ENCODE peak calls at places on chromosomes 16 and 17, in eight cellular contexts. One of them, this sample, is unnamed.

GRCh38 chr16:68848786-68849185 is 5.5 kb downstream of the TANGO6 start:
- DNase-seq in right lobe of liver: no peak
- DNase-seq in adrenal gland: no peak
- DNase-seq in effector memory CD4-positive, alpha-beta T cell: no peak
- DNase-seq in naive thymus-derived CD4-positive, alpha-beta T cell: no peak
- DNase-seq in upper lobe of left lung: no peak
- DNase-seq in astrocyte: no peak
- DNase-seq in MM.1S: no peak
- DNase-seq in this sample: no peak

GRCh38 chr16:50269769-50270509 is 3.6 kb downstream of the ADCY7 start:
- DNase-seq in effector memory CD4-positive, alpha-beta T cell: no peak
- DNase-seq in naive thymus-derived CD4-positive, alpha-beta T cell: no peak
- DNase-seq in adrenal gland: no peak
- DNase-seq in MM.1S: no peak
- DNase-seq in astrocyte: no peak
- DNase-seq in right lobe of liver: peak; percentile 43
- DNase-seq in upper lobe of left lung: no peak
- DNase-seq in this sample: no peak

GRCh38 chr17:64051153-64051552 is 30.7 kb upstream of the ICAM2 start:
- DNase-seq in upper lobe of left lung: no peak
- DNase-seq in astrocyte: no peak
- DNase-seq in adrenal gland: no peak
- DNase-seq in MM.1S: no peak
- DNase-seq in effector memory CD4-positive, alpha-beta T cell: no peak
- DNase-seq in naive thymus-derived CD4-positive, alpha-beta T cell: peak; percentile 86
- DNase-seq in right lobe of liver: no peak
- DNase-seq in this sample: peak; percentile 10

GRCh38 chr17:9907131-9907530 is 2.1 kb upstream of the RCVRN start:
- DNase-seq in astrocyte: no peak
- DNase-seq in adrenal gland: no peak
- DNase-seq in upper lobe of left lung: no peak
- DNase-seq in right lobe of liver: no peak
- DNase-seq in effector memory CD4-positive, alpha-beta T cell: no peak
- DNase-seq in MM.1S: no peak
- DNase-seq in naive thymus-derived CD4-positive, alpha-beta T cell: no peak
- DNase-seq in this sample: no peak

GRCh38 chr17:21190078-21190477 is 23.9 kb downstream of the TMEM11 start:
- DNase-seq in astrocyte: no peak
- DNase-seq in MM.1S: no peak
- DNase-seq in right lobe of liver: no peak
- DNase-seq in effector memory CD4-positive, alpha-beta T cell: no peak
- DNase-seq in upper lobe of left lung: no peak
- DNase-seq in adrenal gland: no peak
- DNase-seq in naive thymus-derived CD4-positive, alpha-beta T cell: no peak
- DNase-seq in this sample: no peak

GRCh38 chr17:74773871-74774286 is 2.3 kb downstream of the NAT9 start:
- DNase-seq in MM.1S: no peak
- DNase-seq in adrenal gland: peak; percentile 65
- DNase-seq in effector memory CD4-positive, alpha-beta T cell: no peak
- DNase-seq in naive thymus-derived CD4-positive, alpha-beta T cell: no peak
- DNase-seq in right lobe of liver: no peak
- DNase-seq in upper lobe of left lung: no peak
- DNase-seq in astrocyte: peak; percentile 53
- DNase-seq in this sample: no peak

GRCh38 chr17:61832463-61832862 is 30.9 kb downstream of the BRIP1 start:
- DNase-seq in MM.1S: no peak
- DNase-seq in effector memory CD4-positive, alpha-beta T cell: no peak
- DNase-seq in astrocyte: no peak
- DNase-seq in upper lobe of left lung: no peak
- DNase-seq in naive thymus-derived CD4-positive, alpha-beta T cell: no peak
- DNase-seq in adrenal gland: no peak
- DNase-seq in right lobe of liver: no peak
- DNase-seq in this sample: no peak

GRCh38 chr17:74757502-74757901 is 9.1 kb downstream of the NHERF1 start:
- DNase-seq in astrocyte: no peak
- DNase-seq in naive thymus-derived CD4-positive, alpha-beta T cell: no peak
- DNase-seq in MM.1S: no peak
- DNase-seq in upper lobe of left lung: no peak
- DNase-seq in right lobe of liver: no peak
- DNase-seq in adrenal gland: no peak
- DNase-seq in effector memory CD4-positive, alpha-beta T cell: no peak
- DNase-seq in this sample: no peak

GRCh38 chr16:12329246-12329995 is 352.9 kb downstream of the SNX29 start:
- DNase-seq in right lobe of liver: no peak
- DNase-seq in effector memory CD4-positive, alpha-beta T cell: no peak
- DNase-seq in MM.1S: no peak
- DNase-seq in adrenal gland: no peak
- DNase-seq in naive thymus-derived CD4-positive, alpha-beta T cell: no peak
- DNase-seq in upper lobe of left lung: no peak
- DNase-seq in astrocyte: no peak
- DNase-seq in this sample: no peak

GRCh38 chr16:19823322-19823721 is 61.3 kb downstream of the GPRC5B start:
- DNase-seq in astrocyte: no peak
- DNase-seq in effector memory CD4-positive, alpha-beta T cell: no peak
- DNase-seq in right lobe of liver: no peak
- DNase-seq in naive thymus-derived CD4-positive, alpha-beta T cell: no peak
- DNase-seq in upper lobe of left lung: no peak
- DNase-seq in MM.1S: no peak
- DNase-seq in adrenal gland: no peak
- DNase-seq in this sample: no peak

GRCh38 chr16:65120811-65121721 is 797 bp downstream of the CDH11 start:
- DNase-seq in upper lobe of left lung: peak; percentile 84
- DNase-seq in astrocyte: peak; percentile 39
- DNase-seq in adrenal gland: peak; percentile 11
- DNase-seq in naive thymus-derived CD4-positive, alpha-beta T cell: no peak
- DNase-seq in effector memory CD4-positive, alpha-beta T cell: no peak
- DNase-seq in right lobe of liver: no peak
- DNase-seq in MM.1S: no peak
- DNase-seq in this sample: no peak

GRCh38 chr17:73722163-73722562 is 77.9 kb upstream of the SDK2 start:
- DNase-seq in effector memory CD4-positive, alpha-beta T cell: no peak
- DNase-seq in MM.1S: no peak
- DNase-seq in upper lobe of left lung: no peak
- DNase-seq in naive thymus-derived CD4-positive, alpha-beta T cell: peak; percentile 86
- DNase-seq in right lobe of liver: no peak
- DNase-seq in astrocyte: no peak
- DNase-seq in adrenal gland: no peak
- DNase-seq in this sample: peak; percentile 78

GRCh38 chr16:760065-760464 is 469 bp upstream of the MSLN start:
- DNase-seq in naive thymus-derived CD4-positive, alpha-beta T cell: no peak
- DNase-seq in effector memory CD4-positive, alpha-beta T cell: no peak
- DNase-seq in astrocyte: no peak
- DNase-seq in upper lobe of left lung: peak; percentile 78
- DNase-seq in adrenal gland: no peak
- DNase-seq in MM.1S: no peak
- DNase-seq in right lobe of liver: peak; percentile 49
- DNase-seq in this sample: no peak

GRCh38 chr16:762049-762513 is 1.5 kb downstream of the MSLN start:
- DNase-seq in adrenal gland: no peak
- DNase-seq in MM.1S: no peak
- DNase-seq in astrocyte: no peak
- DNase-seq in naive thymus-derived CD4-positive, alpha-beta T cell: no peak
- DNase-seq in effector memory CD4-positive, alpha-beta T cell: no peak
- DNase-seq in upper lobe of left lung: peak; percentile 76
- DNase-seq in right lobe of liver: no peak
- DNase-seq in this sample: no peak

GRCh38 chr16:760498-761343 is at the start of gene MSLN:
- DNase-seq in naive thymus-derived CD4-positive, alpha-beta T cell: no peak
- DNase-seq in MM.1S: no peak
- DNase-seq in upper lobe of left lung: peak; percentile 85
- DNase-seq in adrenal gland: no peak
- DNase-seq in right lobe of liver: no peak
- DNase-seq in astrocyte: peak; percentile 21
- DNase-seq in effector memory CD4-positive, alpha-beta T cell: no peak
- DNase-seq in this sample: no peak

GRCh38 chr16:761580-761979 is 1.0 kb downstream of the MSLN start:
- DNase-seq in astrocyte: no peak
- DNase-seq in adrenal gland: no peak
- DNase-seq in effector memory CD4-positive, alpha-beta T cell: no peak
- DNase-seq in right lobe of liver: no peak
- DNase-seq in MM.1S: no peak
- DNase-seq in naive thymus-derived CD4-positive, alpha-beta T cell: no peak
- DNase-seq in upper lobe of left lung: peak; percentile 61
- DNase-seq in this sample: no peak

GRCh38 chr16:759110-759910 is 1.2 kb upstream of the MSLN start:
- DNase-seq in effector memory CD4-positive, alpha-beta T cell: no peak
- DNase-seq in astrocyte: no peak
- DNase-seq in MM.1S: no peak
- DNase-seq in upper lobe of left lung: no peak
- DNase-seq in adrenal gland: no peak
- DNase-seq in right lobe of liver: peak; percentile 49
- DNase-seq in naive thymus-derived CD4-positive, alpha-beta T cell: no peak
- DNase-seq in this sample: no peak
- H3K4me1 ChIP-seq in effector memory CD4-positive, alpha-beta T cell: no peaks in the 10 kb centered on the region
- H3K4me1 ChIP-seq in astrocyte: peaks cover 7% of the 10 kb centered on the region
- H3K4me1 ChIP-seq in MM.1S: no peaks in the 10 kb centered on the region
- H3K4me1 ChIP-seq in upper lobe of left lung: peaks cover 12% of the 10 kb centered on the region
- H3K4me1 ChIP-seq in adrenal gland: no peaks in the 10 kb centered on the region
- H3K4me1 ChIP-seq in right lobe of liver: no peaks in the 10 kb centered on the region
- H3K4me1 ChIP-seq in naive thymus-derived CD4-positive, alpha-beta T cell: no peaks in the 10 kb centered on the region
- H3K4me1 ChIP-seq in this sample: no peaks in the 10 kb centered on the region

DNA sequence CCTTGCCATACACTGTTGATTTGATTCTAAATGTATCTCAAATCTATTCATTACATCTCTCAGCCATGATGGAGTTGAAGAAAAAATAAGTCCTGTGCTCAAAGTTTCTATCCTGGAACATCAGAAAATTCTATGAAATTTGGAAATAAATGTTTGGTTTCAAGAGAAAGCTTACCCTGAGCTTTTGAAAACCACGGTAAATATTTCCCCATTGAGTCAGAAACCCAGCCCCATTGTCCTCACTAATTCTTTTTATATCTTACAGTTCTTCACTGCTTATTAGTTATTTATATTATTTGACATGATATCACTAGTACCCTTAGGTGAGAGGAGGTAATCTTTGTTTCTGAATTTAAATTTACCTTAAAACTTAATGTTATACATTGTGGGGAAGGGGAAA is 128.5 kb downstream of the MRTFB start:
- DNase-seq in naive thymus-derived CD4-positive, alpha-beta T cell: no peak
- DNase-seq in upper lobe of left lung: no peak
- DNase-seq in effector memory CD4-positive, alpha-beta T cell: no peak
- DNase-seq in MM.1S: no peak
- DNase-seq in astrocyte: peak; percentile 40
- DNase-seq in adrenal gland: no peak
- DNase-seq in right lobe of liver: no peak
- DNase-seq in this sample: no peak
- H3K36me3 ChIP-seq in naive thymus-derived CD4-positive, alpha-beta T cell: no peaks in the 10 kb centered on the region
- H3K36me3 ChIP-seq in upper lobe of left lung: no peaks in the 10 kb centered on the region
- H3K36me3 ChIP-seq in effector memory CD4-positive, alpha-beta T cell: peaks cover 3% of the 10 kb centered on the region
- H3K36me3 ChIP-seq in MM.1S: no peaks in the 10 kb centered on the region
- H3K36me3 ChIP-seq in astrocyte: no peaks in the 10 kb centered on the region
- H3K36me3 ChIP-seq in adrenal gland: no peaks in the 10 kb centered on the region
- H3K36me3 ChIP-seq in right lobe of liver: no peaks in the 10 kb centered on the region
- H3K36me3 ChIP-seq in this sample: no peaks in the 10 kb centered on the region

DNA sequence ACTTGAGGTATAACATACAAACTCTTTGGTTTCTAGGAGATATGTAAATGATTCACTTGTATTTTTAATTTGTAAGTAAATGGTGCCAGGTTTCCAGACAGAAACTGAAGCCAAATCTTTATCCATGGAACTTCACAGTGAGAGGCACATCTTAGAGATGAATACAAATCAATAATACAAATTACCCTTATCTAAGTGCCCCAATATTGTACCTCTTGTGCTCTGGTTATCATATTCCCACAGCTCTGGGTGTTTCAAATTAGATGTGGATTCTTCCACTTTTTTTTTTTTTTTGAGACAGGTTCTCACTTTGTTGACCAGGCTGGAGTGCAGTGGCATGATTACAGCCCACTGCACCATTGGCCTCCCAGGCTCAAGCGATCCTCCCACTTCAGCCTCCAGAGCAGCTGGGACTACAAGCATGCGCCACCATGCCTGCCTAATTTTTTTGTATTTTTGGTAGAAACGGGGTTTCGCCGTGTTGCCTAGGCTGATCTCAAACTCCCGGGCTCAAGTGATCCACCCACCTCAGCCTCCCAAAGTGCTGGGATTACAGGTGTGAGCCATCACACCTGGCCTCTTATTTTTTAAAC is 38.0 kb upstream of the DHX40 start:
- DNase-seq in MM.1S: no peak
- DNase-seq in astrocyte: no peak
- DNase-seq in right lobe of liver: no peak
- DNase-seq in adrenal gland: no peak
- DNase-seq in effector memory CD4-positive, alpha-beta T cell: no peak
- DNase-seq in naive thymus-derived CD4-positive, alpha-beta T cell: no peak
- DNase-seq in upper lobe of left lung: no peak
- DNase-seq in this sample: no peak
- H3K4me1 ChIP-seq in MM.1S: no peaks in the 10 kb centered on the region
- H3K4me1 ChIP-seq in astrocyte: no peaks in the 10 kb centered on the region
- H3K4me1 ChIP-seq in right lobe of liver: no peaks in the 10 kb centered on the region
- H3K4me1 ChIP-seq in adrenal gland: no peaks in the 10 kb centered on the region
- H3K4me1 ChIP-seq in effector memory CD4-positive, alpha-beta T cell: no peaks in the 10 kb centered on the region
- H3K4me1 ChIP-seq in naive thymus-derived CD4-positive, alpha-beta T cell: no peaks in the 10 kb centered on the region
- H3K4me1 ChIP-seq in upper lobe of left lung: no peaks in the 10 kb centered on the region
- H3K4me1 ChIP-seq in this sample: no peaks in the 10 kb centered on the region

GRCh38 chr17:37233001-37233400 is 142.8 kb upstream of the C17orf78 start:
- DNase-seq in effector memory CD4-positive, alpha-beta T cell: no peak
- DNase-seq in astrocyte: no peak
- DNase-seq in naive thymus-derived CD4-positive, alpha-beta T cell: no peak
- DNase-seq in adrenal gland: no peak
- DNase-seq in MM.1S: no peak
- DNase-seq in upper lobe of left lung: no peak
- DNase-seq in right lobe of liver: no peak
- DNase-seq in this sample: no peak
- H3K36me3 ChIP-seq in effector memory CD4-positive, alpha-beta T cell: peaks cover 11% of the 10 kb centered on the region
- H3K36me3 ChIP-seq in astrocyte: peaks cover 43% of the 10 kb centered on the region
- H3K36me3 ChIP-seq in naive thymus-derived CD4-positive, alpha-beta T cell: no peaks in the 10 kb centered on the region
- H3K36me3 ChIP-seq in adrenal gland: peaks cover 25% of the 10 kb centered on the region
- H3K36me3 ChIP-seq in MM.1S: peaks cover 2% of the 10 kb centered on the region
- H3K36me3 ChIP-seq in upper lobe of left lung: peaks cover 12% of the 10 kb centered on the region
- H3K36me3 ChIP-seq in right lobe of liver: no peaks in the 10 kb centered on the region
- H3K36me3 ChIP-seq in this sample: peaks cover 7% of the 10 kb centered on the region

DNA sequence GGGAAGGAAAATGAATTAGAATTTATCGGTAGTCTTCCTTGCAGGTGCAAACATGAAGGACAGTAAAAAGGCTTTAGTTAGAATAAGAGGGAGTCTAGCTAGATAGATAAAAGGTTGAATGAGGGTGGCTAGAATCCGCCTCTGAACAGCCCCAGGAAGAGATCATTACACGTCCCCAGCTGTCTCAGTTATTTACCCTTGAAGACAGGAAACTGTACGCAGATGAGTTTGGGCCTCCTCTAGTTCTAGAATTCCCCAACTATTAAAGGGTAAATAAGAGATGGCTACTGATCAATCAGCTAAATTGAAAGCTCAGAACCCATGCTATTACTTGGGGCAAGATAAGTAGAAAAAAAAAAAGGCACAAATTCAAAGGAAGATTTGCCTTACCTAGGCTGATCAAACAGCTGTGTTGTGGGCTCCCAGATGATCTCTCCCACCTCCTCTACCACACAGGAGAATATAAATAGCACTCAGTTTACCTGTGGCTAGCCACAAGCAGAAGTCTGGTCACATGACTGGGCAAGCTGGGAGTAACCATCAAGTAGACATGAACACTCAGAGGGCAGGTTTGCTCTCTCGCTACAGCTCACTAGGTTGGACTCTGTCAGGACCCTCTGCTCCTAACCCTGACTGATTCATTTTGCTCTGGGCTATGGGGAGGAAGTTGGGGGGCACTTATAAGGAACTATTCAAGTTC is 17.0 kb downstream of the FAM117A start:
- DNase-seq in astrocyte: no peak
- DNase-seq in right lobe of liver: no peak
- DNase-seq in naive thymus-derived CD4-positive, alpha-beta T cell: peak; percentile 66
- DNase-seq in MM.1S: peak; percentile 92
- DNase-seq in upper lobe of left lung: no peak
- DNase-seq in adrenal gland: no peak
- DNase-seq in effector memory CD4-positive, alpha-beta T cell: no peak
- DNase-seq in this sample: no peak
- H3K4me1 ChIP-seq in astrocyte: no peaks in the 10 kb centered on the region
- H3K4me1 ChIP-seq in right lobe of liver: peaks cover 37% of the 10 kb centered on the region
- H3K4me1 ChIP-seq in naive thymus-derived CD4-positive, alpha-beta T cell: peaks cover 82% of the 10 kb centered on the region
- H3K4me1 ChIP-seq in MM.1S: peaks cover 53% of the 10 kb centered on the region
- H3K4me1 ChIP-seq in upper lobe of left lung: peaks cover 19% of the 10 kb centered on the region
- H3K4me1 ChIP-seq in adrenal gland: no peaks in the 10 kb centered on the region
- H3K4me1 ChIP-seq in effector memory CD4-positive, alpha-beta T cell: peaks cover 77% of the 10 kb centered on the region
- H3K4me1 ChIP-seq in this sample: peaks cover 83% of the 10 kb centered on the region